ENCODE peak calls at places on chromosomes 7 and 10, in eight cellular contexts. A is ecto neural progenitor cell; U is T follicular helper cell; Y is fibroblast of villous mesenchyme; V is osteocyte; Q is glutamatergic neuron; M is naive thymus-derived CD8-positive, alpha-beta T cell; R is AG08395. G is an unnamed sample.
A peak's percentile ranks its signal among the peaks of the same experiment; 100 is the strongest.

GRCh38 chr7:24948739-24949138 is 31.2 kb downstream of the OSBPL3 start:
- DNase-seq in A (no peak), U (no peak), Y (no peak), V (no peak), Q (no peak), M (no peak), R (no peak), G (no peak)

GRCh38 chr7:374706-375490 is 84.9 kb downstream of the FOXL3 start:
- DNase-seq in A (peak; percentile 54), U (no peak), Y (no peak), V (no peak), Q (no peak), M (no peak), R (no peak), G (no peak)

GRCh38 chr7:69622014-69622818 is 23.9 kb downstream of the AUTS2 start:
- DNase-seq in A (no peak), U (no peak), Y (no peak), V (no peak), Q (no peak), M (no peak), R (no peak), G (no peak)

GRCh38 chr10:132364594-132364970 is 32.4 kb upstream of the PWWP2B start:
- DNase-seq in A (no peak), U (no peak), Y (peak; percentile 12), V (peak; percentile 85), Q (no peak), M (no peak), R (no peak), G (no peak)

GRCh38 chr7:52936750-52937149 is 98.7 kb upstream of the POM121L12 start:
- DNase-seq in A (no peak), U (no peak), Y (no peak), V (no peak), Q (no peak), M (no peak), R (no peak), G (no peak)

GRCh38 chr10:104353325-104354048 is at the start of gene CFAP58:
- DNase-seq in A (peak; percentile 94), U (peak; percentile 87), Y (peak; percentile 86), V (peak; percentile 92), Q (peak; percentile 95), M (peak; percentile 90), R (peak; percentile 78), G (peak; percentile 58)

GRCh38 chr10:62050941-62051433 is 149.5 kb downstream of the ARID5B start:
- DNase-seq in A (no peak), U (peak; percentile 76), Y (peak; percentile 94), V (no peak), Q (no peak), M (peak; percentile 22), R (peak; percentile 75), G (peak; percentile 88)

GRCh38 chr7:5497158-5498103 is 73.8 kb upstream of the TNRC18 start:
- DNase-seq in A (no peak), U (no peak), Y (peak; percentile 43), V (no peak), Q (no peak), M (no peak), R (no peak), G (no peak)

GRCh38 chr7:43890468-43890867 is 15.9 kb downstream of the URGCP start:
- DNase-seq in A (no peak), U (no peak), Y (no peak), V (no peak), Q (no peak), M (no peak), R (no peak), G (no peak)

GRCh38 chr10:7329219-7329618 is 81.6 kb downstream of the SFMBT2 start:
- DNase-seq in A (no peak), U (no peak), Y (no peak), V (no peak), Q (no peak), M (no peak), R (no peak), G (no peak)

GRCh38 chr10:86855503-86855902 is 99.1 kb downstream of the BMPR1A start:
- DNase-seq in A (no peak), U (no peak), Y (no peak), V (no peak), Q (no peak), M (no peak), R (no peak), G (no peak)

GRCh38 chr7:47301657-47302295 is 280.1 kb downstream of the TNS3 start:
- DNase-seq in A (no peak), U (no peak), Y (no peak), V (no peak), Q (no peak), M (no peak), R (no peak), G (no peak)

G was measured in NCI-H226.